ENCODE peak calls at places on chromosomes 13 and 19, in four cellular contexts. One of them, this sample, is unnamed.

GRCh38 chr19:46371371-46371901 is 24.5 kb downstream of the PPP5C start:
- DNase-seq in left colon: no peak
- DNase-seq in GM10248: no peak
- DNase-seq in effector memory CD4-positive, alpha-beta T cell: no peak
- DNase-seq in this sample: no peak

GRCh38 chr19:47766359-47766620 is 12.2 kb upstream of the SELENOW start:
- DNase-seq in effector memory CD4-positive, alpha-beta T cell: no peak
- DNase-seq in left colon: no peak
- DNase-seq in GM10248: no peak
- DNase-seq in this sample: no peak

GRCh38 chr13:95083758-95084157 is 217.5 kb downstream of the ABCC4 start:
- DNase-seq in left colon: no peak
- DNase-seq in effector memory CD4-positive, alpha-beta T cell: no peak
- DNase-seq in GM10248: no peak
- DNase-seq in this sample: no peak

GRCh38 chr19:46601318-46602224 is at the start of gene CALM3:
- DNase-seq in left colon: no peak
- DNase-seq in effector memory CD4-positive, alpha-beta T cell: no peak
- DNase-seq in GM10248: peak
- DNase-seq in this sample: no peak

GRCh38 chr19:44002212-44002565 is 568 bp upstream of the ZNF230 start:
- DNase-seq in effector memory CD4-positive, alpha-beta T cell: no peak
- DNase-seq in left colon: no peak
- DNase-seq in GM10248: no peak
- DNase-seq in this sample: no peak

GRCh38 chr13:34942732-34943674 is 933 bp downstream of the NBEA start:
- DNase-seq in effector memory CD4-positive, alpha-beta T cell: no peak
- DNase-seq in GM10248: peak
- DNase-seq in left colon: peak
- DNase-seq in this sample: no peak

GRCh38 chr13:80339578-80339840 is 1.4 kb downstream of the SPRY2 start:
- DNase-seq in effector memory CD4-positive, alpha-beta T cell: no peak
- DNase-seq in GM10248: no peak
- DNase-seq in left colon: no peak
- DNase-seq in this sample: no peak

GRCh38 chr13:43730642-43731041 is 56.1 kb downstream of the ENOX1 start:
- DNase-seq in effector memory CD4-positive, alpha-beta T cell: no peak
- DNase-seq in GM10248: no peak
- DNase-seq in left colon: peak
- DNase-seq in this sample: no peak

GRCh38 chr19:18961767-18962423 is 20.9 kb upstream of the HOMER3 start:
- DNase-seq in GM10248: no peak
- DNase-seq in effector memory CD4-positive, alpha-beta T cell: no peak
- DNase-seq in left colon: no peak
- DNase-seq in this sample: no peak

GRCh38 chr19:36771275-36772231 is 1.1 kb downstream of the ZNF850 start:
- DNase-seq in left colon: peak
- DNase-seq in GM10248: peak
- DNase-seq in effector memory CD4-positive, alpha-beta T cell: no peak
- DNase-seq in this sample: no peak

GRCh38 chr19:12052571-12053169 is at the start of gene ZNF878:
- DNase-seq in left colon: peak
- DNase-seq in GM10248: peak
- DNase-seq in effector memory CD4-positive, alpha-beta T cell: no peak
- DNase-seq in this sample: no peak

GRCh38 chr13:20492641-20493040 is 33.0 kb downstream of the CRYL1 start:
- DNase-seq in GM10248: peak
- DNase-seq in left colon: no peak
- DNase-seq in effector memory CD4-positive, alpha-beta T cell: no peak
- DNase-seq in this sample: no peak

GRCh38 chr13:67366533-67366932 is 136.4 kb upstream of the PCDH9 start:
- DNase-seq in GM10248: no peak
- DNase-seq in effector memory CD4-positive, alpha-beta T cell: no peak
- DNase-seq in left colon: no peak
- DNase-seq in this sample: no peak

GRCh38 chr13:22940090-22940710 is 240.6 kb upstream of the SGCG start:
- DNase-seq in GM10248: no peak
- DNase-seq in left colon: no peak
- DNase-seq in effector memory CD4-positive, alpha-beta T cell: no peak
- DNase-seq in this sample: no peak

GRCh38 chr19:34336781-34337271 is 28.2 kb upstream of the GPI start:
- DNase-seq in effector memory CD4-positive, alpha-beta T cell: peak
- DNase-seq in left colon: no peak
- DNase-seq in GM10248: peak
- DNase-seq in this sample: no peak

GRCh38 chr19:47679922-47680857 is 33.0 kb upstream of the EHD2 start:
- DNase-seq in GM10248: no peak
- DNase-seq in left colon: no peak
- DNase-seq in effector memory CD4-positive, alpha-beta T cell: no peak
- DNase-seq in this sample: no peak

GRCh38 chr19:41808663-41809566 is 12.5 kb downstream of the CEACAM3 start:
- DNase-seq in effector memory CD4-positive, alpha-beta T cell: no peak
- DNase-seq in left colon: peak
- DNase-seq in GM10248: no peak
- DNase-seq in this sample: no peak

GRCh38 chr13:50914848-50915247 is 5.3 kb downstream of the RNASEH2B start:
- DNase-seq in effector memory CD4-positive, alpha-beta T cell: no peak
- DNase-seq in GM10248: no peak
- DNase-seq in left colon: no peak
- DNase-seq in this sample: no peak

GRCh38 chr19:50820549-50821247 is 2.9 kb downstream of the KLK1 start:
- DNase-seq in effector memory CD4-positive, alpha-beta T cell: no peak
- DNase-seq in GM10248: peak
- DNase-seq in left colon: peak
- DNase-seq in this sample: no peak

GRCh38 chr13:109180905-109181425 is 551.6 kb downstream of the MYO16 start:
- DNase-seq in GM10248: no peak
- DNase-seq in left colon: no peak
- DNase-seq in effector memory CD4-positive, alpha-beta T cell: no peak
- DNase-seq in this sample: no peak

GRCh38 chr13:69928262-69928661 is 179.4 kb upstream of the ATXN8OS start:
- DNase-seq in left colon: no peak
- DNase-seq in GM10248: no peak
- DNase-seq in effector memory CD4-positive, alpha-beta T cell: no peak
- DNase-seq in this sample: no peak

GRCh38 chr19:50204811-50205675 is 1.6 kb downstream of the MYH14 start:
- DNase-seq in GM10248: no peak
- DNase-seq in left colon: peak
- DNase-seq in effector memory CD4-positive, alpha-beta T cell: no peak
- DNase-seq in this sample: no peak